ENCODE peak calls at places on chromosomes 1 and 21, in four cellular contexts. One of them, this sample, is unnamed.

GRCh38 chr1:12745992-12746323 is at the start of gene CFAP107:
- DNase-seq in K562: no peak
- DNase-seq in HepG2: no peak
- DNase-seq in GM12878: no peak
- DNase-seq in this sample: no peak

GRCh38 chr1:56382890-56383289 is 196.5 kb downstream of the PLPP3 start:
- DNase-seq in K562: no peak
- DNase-seq in HepG2: no peak
- DNase-seq in GM12878: no peak
- DNase-seq in this sample: no peak

GRCh38 chr1:66231162-66232077 is 302.5 kb upstream of the SGIP1 start:
- DNase-seq in K562: no peak
- DNase-seq in HepG2: no peak
- DNase-seq in GM12878: no peak
- DNase-seq in this sample: no peak

GRCh38 chr1:41977329-41977728 is 58.6 kb upstream of the HIVEP3 start:
- DNase-seq in K562: no peak
- DNase-seq in HepG2: no peak
- DNase-seq in GM12878: no peak
- DNase-seq in this sample: no peak

GRCh38 chr1:87956072-87956471 is 627.4 kb downstream of the LMO4 start:
- DNase-seq in K562: no peak
- DNase-seq in HepG2: no peak
- DNase-seq in GM12878: no peak
- DNase-seq in this sample: no peak

GRCh38 chr1:60063561-60063960 is 10.0 kb downstream of the C1orf87 start:
- DNase-seq in K562: no peak
- DNase-seq in HepG2: no peak
- DNase-seq in GM12878: no peak
- DNase-seq in this sample: no peak

GRCh38 chr1:158035014-158035413 is 41.6 kb downstream of the KIRREL1 start:
- DNase-seq in K562: no peak
- DNase-seq in HepG2: no peak
- DNase-seq in GM12878: no peak
- DNase-seq in this sample: no peak

GRCh38 chr21:41974752-41975053 is 20.9 kb upstream of the C2CD2 start:
- DNase-seq in K562: no peak
- DNase-seq in HepG2: no peak
- DNase-seq in GM12878: no peak
- DNase-seq in this sample: no peak

GRCh38 chr1:77218477-77219165 is 609 bp downstream of the PIGK start:
- DNase-seq in K562: peak; percentile 10
- DNase-seq in HepG2: no peak
- DNase-seq in GM12878: no peak
- DNase-seq in this sample: no peak

GRCh38 chr1:51973587-51974474 is 16.7 kb downstream of the RAB3B start:
- DNase-seq in K562: no peak
- DNase-seq in HepG2: no peak
- DNase-seq in GM12878: peak; percentile 30
- DNase-seq in this sample: no peak

GRCh38 chr1:52032785-52033131 is 852 bp downstream of the KTI12 start:
- DNase-seq in K562: peak; percentile 59
- DNase-seq in HepG2: peak; percentile 15
- DNase-seq in GM12878: no peak
- DNase-seq in this sample: peak; percentile 28

GRCh38 chr1:230337266-230337665 is 88.9 kb downstream of the PGBD5 start:
- DNase-seq in K562: no peak
- DNase-seq in HepG2: no peak
- DNase-seq in GM12878: no peak
- DNase-seq in this sample: no peak

GRCh38 chr1:55421317-55421716 is 206.2 kb upstream of the USP24 start:
- DNase-seq in K562: no peak
- DNase-seq in HepG2: peak; percentile 66
- DNase-seq in GM12878: no peak
- DNase-seq in this sample: no peak

GRCh38 chr1:168465942-168466702 is 77.7 kb downstream of the XCL2 start:
- DNase-seq in K562: peak; percentile 81
- DNase-seq in HepG2: peak; percentile 36
- DNase-seq in GM12878: peak; percentile 88
- DNase-seq in this sample: no peak

GRCh38 chr1:12315126-12315525 is 85.3 kb downstream of the VPS13D start:
- DNase-seq in K562: no peak
- DNase-seq in HepG2: no peak
- DNase-seq in GM12878: no peak
- DNase-seq in this sample: no peak

GRCh38 chr1:99619583-99619982 is 26.3 kb upstream of the PALMD start:
- DNase-seq in K562: no peak
- DNase-seq in HepG2: no peak
- DNase-seq in GM12878: no peak
- DNase-seq in this sample: no peak

GRCh38 chr1:44460107-44460885 is 55.2 kb downstream of the RNF220 start:
- DNase-seq in K562: no peak
- DNase-seq in HepG2: no peak
- DNase-seq in GM12878: no peak
- DNase-seq in this sample: no peak

GRCh38 chr21:46129846-46130651 is 25.3 kb downstream of the FTCD start:
- DNase-seq in K562: no peak
- DNase-seq in HepG2: no peak
- DNase-seq in GM12878: no peak
- DNase-seq in this sample: no peak

GRCh38 chr1:42690477-42691156 is 8.4 kb downstream of the YBX1 start:
- DNase-seq in K562: no peak
- DNase-seq in HepG2: no peak
- DNase-seq in GM12878: no peak
- DNase-seq in this sample: no peak

GRCh38 chr21:41446571-41446970 is 20.5 kb downstream of the MX1 start:
- DNase-seq in K562: no peak
- DNase-seq in HepG2: no peak
- DNase-seq in GM12878: no peak
- DNase-seq in this sample: no peak

GRCh38 chr21:31798842-31799691 is 67.1 kb upstream of the SCAF4 start:
- DNase-seq in K562: no peak
- DNase-seq in HepG2: no peak
- DNase-seq in GM12878: no peak
- DNase-seq in this sample: no peak

GRCh38 chr1:41889506-41890414 is 29.0 kb downstream of the HIVEP3 start:
- DNase-seq in K562: no peak
- DNase-seq in HepG2: no peak
- DNase-seq in GM12878: no peak
- DNase-seq in this sample: no peak

GRCh38 chr1:91707114-91707889 is 178.6 kb downstream of the TGFBR3 start:
- DNase-seq in K562: no peak
- DNase-seq in HepG2: no peak
- DNase-seq in GM12878: no peak
- DNase-seq in this sample: no peak

GRCh38 chr1:196609114-196609737 is 986 bp upstream of the KCNT2 start:
- DNase-seq in K562: no peak
- DNase-seq in HepG2: peak; percentile 1
- DNase-seq in GM12878: no peak
- DNase-seq in this sample: peak; percentile 64

GRCh38 chr1:95232646-95233320 is 1.2 kb upstream of the RWDD3 start:
- DNase-seq in K562: no peak
- DNase-seq in HepG2: no peak
- DNase-seq in GM12878: no peak
- DNase-seq in this sample: no peak

GRCh38 chr1:92623187-92623778 is 136.6 kb upstream of the GFI1 start:
- DNase-seq in K562: no peak
- DNase-seq in HepG2: peak; percentile 10
- DNase-seq in GM12878: no peak
- DNase-seq in this sample: no peak

GRCh38 chr1:77874804-77875445 is 13.5 kb upstream of the NEXN start:
- DNase-seq in K562: no peak
- DNase-seq in HepG2: no peak
- DNase-seq in GM12878: no peak
- DNase-seq in this sample: no peak

GRCh38 chr21:44653656-44654575 is 543 bp downstream of the KRTAP12-4 start:
- DNase-seq in K562: no peak
- DNase-seq in HepG2: no peak
- DNase-seq in GM12878: no peak
- DNase-seq in this sample: no peak

GRCh38 chr1:37177230-37177864 is 143.0 kb upstream of the GRIK3 start:
- DNase-seq in K562: peak; percentile 30
- DNase-seq in HepG2: peak; percentile 25
- DNase-seq in GM12878: no peak
- DNase-seq in this sample: peak; percentile 39

GRCh38 chr1:114208659-114209215 is 55.1 kb upstream of the SYT6 start:
- DNase-seq in K562: no peak
- DNase-seq in HepG2: no peak
- DNase-seq in GM12878: no peak
- DNase-seq in this sample: no peak

GRCh38 chr1:208977861-208978260 is 605.7 kb upstream of the CAMK1G start:
- DNase-seq in K562: no peak
- DNase-seq in HepG2: no peak
- DNase-seq in GM12878: no peak
- DNase-seq in this sample: no peak

GRCh38 chr1:92277105-92277504 is 21.7 kb downstream of the GLMN start:
- DNase-seq in K562: no peak
- DNase-seq in HepG2: no peak
- DNase-seq in GM12878: no peak
- DNase-seq in this sample: no peak

GRCh38 chr1:176949033-176949662 is 215.4 kb downstream of the ASTN1 start:
- DNase-seq in K562: peak; percentile 83
- DNase-seq in HepG2: peak; percentile 71
- DNase-seq in GM12878: no peak
- DNase-seq in this sample: peak; percentile 86

GRCh38 chr1:20584890-20585289 is 4.0 kb upstream of the CDA start:
- DNase-seq in K562: no peak
- DNase-seq in HepG2: peak; percentile 18
- DNase-seq in GM12878: no peak
- DNase-seq in this sample: no peak

GRCh38 chr21:37819372-37819771 is 96.9 kb downstream of the KCNJ6 start:
- DNase-seq in K562: no peak
- DNase-seq in HepG2: no peak
- DNase-seq in GM12878: no peak
- DNase-seq in this sample: no peak

DNA sequence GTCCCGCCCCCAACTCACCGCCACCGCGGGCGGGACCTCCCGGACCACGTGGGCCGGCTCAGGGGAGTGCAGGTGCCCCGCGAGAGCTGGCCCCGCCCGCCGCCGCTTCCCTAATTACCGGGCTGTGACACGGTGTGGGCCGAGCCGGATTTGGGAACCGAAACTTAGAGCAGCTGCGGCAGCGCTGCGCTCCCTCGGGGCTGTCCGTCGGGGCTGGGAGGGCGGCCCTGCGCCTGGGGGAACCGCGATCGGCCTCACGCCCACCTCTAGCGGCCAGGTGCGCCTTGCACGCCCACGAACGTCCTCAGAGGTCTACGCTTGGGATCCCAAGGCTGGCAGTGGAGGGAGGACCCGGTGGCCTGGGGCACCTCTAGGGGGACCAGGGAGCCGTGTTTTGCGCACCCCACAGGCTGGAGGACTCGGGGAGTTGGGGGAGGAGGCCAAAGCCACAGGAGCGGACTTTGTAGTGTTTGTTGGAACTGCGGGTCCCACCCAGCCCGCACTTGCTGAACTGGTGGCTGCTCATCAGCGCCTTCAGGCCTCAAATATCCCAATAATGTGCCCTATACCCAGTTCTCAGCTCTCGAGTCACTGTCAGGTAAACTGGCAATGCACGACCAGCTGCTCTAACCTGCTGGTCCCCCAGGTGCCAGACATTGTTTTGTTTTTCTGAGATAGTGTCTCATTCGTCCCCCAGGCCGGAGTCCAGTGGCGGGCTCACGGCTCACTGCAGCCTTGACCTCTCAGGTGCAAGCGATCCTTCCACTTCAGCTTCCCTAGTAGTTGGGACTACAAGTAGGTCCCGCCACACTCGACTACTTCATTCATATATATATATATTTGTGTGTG is 781 bp upstream of the NADK start:
- DNase-seq in K562: peak; percentile 89
- DNase-seq in HepG2: peak; percentile 60
- DNase-seq in GM12878: peak; percentile 81
- DNase-seq in this sample: peak; percentile 63
- TF ChIP-seq FOXK2 in K562: peak; percentile 33
- TF ChIP-seq FOXK2 in HepG2: no peak
- TF ChIP-seq FOXK2 in GM12878: no peak
- TF ChIP-seq FOXK2 in this sample: no peak

GRCh38 chr21:35981514-35982070 is 78.7 kb downstream of the SETD4 start:
- DNase-seq in K562: no peak
- DNase-seq in HepG2: no peak
- DNase-seq in GM12878: no peak
- DNase-seq in this sample: no peak
- TF ChIP-seq FOXK2 in K562: no peak
- TF ChIP-seq FOXK2 in HepG2: no peak
- TF ChIP-seq FOXK2 in GM12878: no peak
- TF ChIP-seq FOXK2 in this sample: no peak

DNA sequence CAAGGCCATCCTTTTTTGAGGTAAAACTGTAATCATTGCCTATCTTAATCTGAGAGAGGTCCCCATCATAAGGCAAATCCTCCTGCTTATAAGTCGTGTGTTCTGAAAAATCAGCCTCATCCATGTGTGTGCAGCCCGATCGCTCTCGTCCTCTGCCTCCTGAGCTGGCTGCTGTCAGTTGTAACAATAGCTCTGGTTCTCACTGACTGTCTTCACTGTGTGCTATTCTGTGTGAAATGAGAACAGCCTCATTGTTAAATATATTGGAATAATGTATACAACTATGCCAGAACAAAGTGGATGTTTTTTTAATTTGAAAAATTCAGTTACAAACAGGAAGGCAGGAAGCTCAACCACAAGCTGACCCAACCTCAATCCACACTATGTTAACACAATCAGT is 4.4 kb downstream of the AKNAD1 start:
- DNase-seq in K562: no peak
- DNase-seq in HepG2: no peak
- DNase-seq in GM12878: no peak
- DNase-seq in this sample: no peak
- TF ChIP-seq FOXK2 in K562: no peak
- TF ChIP-seq FOXK2 in HepG2: no peak
- TF ChIP-seq FOXK2 in GM12878: no peak
- TF ChIP-seq FOXK2 in this sample: no peak

DNA sequence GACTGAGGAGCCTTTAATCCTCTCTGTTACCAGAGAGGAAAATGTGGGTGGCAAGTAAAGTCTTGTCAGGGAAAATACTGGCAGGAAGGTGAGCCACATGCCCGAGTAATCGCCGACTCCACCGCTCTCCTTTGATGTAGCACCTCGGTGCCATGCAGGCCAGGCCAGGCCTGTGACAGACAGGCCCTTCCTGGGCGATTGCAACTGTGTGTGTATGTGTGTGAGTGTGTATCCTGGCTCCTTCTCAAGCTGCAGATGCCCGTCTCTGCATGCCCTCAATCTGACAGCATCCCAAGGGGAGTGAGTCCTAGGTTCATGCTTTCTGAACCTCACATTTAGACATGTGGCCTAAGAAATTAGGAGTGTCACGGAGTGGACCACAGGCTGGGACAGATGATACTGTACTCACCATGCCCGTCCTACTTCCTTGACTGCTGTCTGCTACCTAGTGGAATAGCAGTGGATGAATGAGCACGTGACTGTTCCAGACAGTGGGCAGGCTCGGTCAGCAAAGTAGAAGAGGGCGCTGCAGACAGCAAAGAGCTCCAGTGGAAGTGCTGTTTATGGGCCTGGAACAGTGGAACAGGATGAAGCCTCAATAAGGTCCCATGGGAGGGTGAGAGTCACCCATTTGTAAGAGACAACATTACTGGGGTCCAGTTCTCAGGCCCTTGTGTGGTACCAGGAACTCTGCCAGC is 25.3 kb downstream of the SERTAD4 start:
- DNase-seq in K562: no peak
- DNase-seq in HepG2: no peak
- DNase-seq in GM12878: no peak
- DNase-seq in this sample: no peak
- TF ChIP-seq FOXK2 in K562: no peak
- TF ChIP-seq FOXK2 in HepG2: no peak
- TF ChIP-seq FOXK2 in GM12878: no peak
- TF ChIP-seq FOXK2 in this sample: no peak